ENCODE peak calls at places on chromosomes 11 and 22, in four cellular contexts. One of them, this sample, is unnamed.

GRCh38 chr11:1832181-1832988 is 2.4 kb upstream of the SYT8 start:
- DNase-seq in EH: peak
- DNase-seq in fibroblast of the aortic adventitia: peak
- DNase-seq in NB4: peak
- DNase-seq in this sample: peak

GRCh38 chr11:65430406-65431217 is 8.0 kb downstream of the NEAT1 start:
- DNase-seq in EH: peak
- DNase-seq in fibroblast of the aortic adventitia: peak
- DNase-seq in NB4: peak
- DNase-seq in this sample: peak

GRCh38 chr22:20865869-20866445 is 7.2 kb downstream of the SNAP29 start:
- DNase-seq in EH: no peak
- DNase-seq in fibroblast of the aortic adventitia: peak
- DNase-seq in NB4: no peak
- DNase-seq in this sample: no peak

GRCh38 chr22:17552737-17553136 is 10.6 kb upstream of the SLC25A18 start:
- DNase-seq in EH: no peak
- DNase-seq in fibroblast of the aortic adventitia: no peak
- DNase-seq in NB4: no peak
- DNase-seq in this sample: no peak

GRCh38 chr22:40326905-40327735 is 19.2 kb upstream of the ADSL start:
- DNase-seq in EH: peak
- DNase-seq in fibroblast of the aortic adventitia: no peak
- DNase-seq in NB4: no peak
- DNase-seq in this sample: peak

GRCh38 chr11:57358543-57358961 is 20.4 kb downstream of the P2RX3 start:
- DNase-seq in EH: peak
- DNase-seq in fibroblast of the aortic adventitia: peak
- DNase-seq in NB4: no peak
- DNase-seq in this sample: peak

GRCh38 chr11:59141191-59141590 is 1.5 kb upstream of the FAM111A start:
- DNase-seq in EH: no peak
- DNase-seq in fibroblast of the aortic adventitia: no peak
- DNase-seq in NB4: no peak
- DNase-seq in this sample: no peak

GRCh38 chr22:46638601-46639431 is 18.6 kb downstream of the GRAMD4 start:
- DNase-seq in EH: peak
- DNase-seq in fibroblast of the aortic adventitia: peak
- DNase-seq in NB4: no peak
- DNase-seq in this sample: no peak

GRCh38 chr11:35907648-35908431 is 36.0 kb upstream of the LDLRAD3 start:
- DNase-seq in EH: peak
- DNase-seq in fibroblast of the aortic adventitia: peak
- DNase-seq in NB4: peak
- DNase-seq in this sample: peak

GRCh38 chr22:23117890-23118646 is 23.7 kb downstream of the RSPH14 start:
- DNase-seq in EH: no peak
- DNase-seq in fibroblast of the aortic adventitia: no peak
- DNase-seq in NB4: no peak
- DNase-seq in this sample: no peak

GRCh38 chr22:29375436-29376076 is 12.8 kb downstream of the AP1B1 start:
- DNase-seq in EH: no peak
- DNase-seq in fibroblast of the aortic adventitia: peak
- DNase-seq in NB4: peak
- DNase-seq in this sample: no peak

GRCh38 chr22:50474711-50475651 is at the start of gene SBF1:
- DNase-seq in EH: peak
- DNase-seq in fibroblast of the aortic adventitia: peak
- DNase-seq in NB4: peak
- DNase-seq in this sample: peak